ENCODE peak calls at places on chromosomes 3 and 15, in four cellular contexts. M is Peyer's patch, R is BE2C, O is neural progenitor cell. D is an unnamed sample.

GRCh38 chr3:110419096-110419495 is 652.5 kb upstream of the NECTIN3 start:
- DNase-seq in O (no peak), R (no peak), M (no peak), D (no peak)

GRCh38 chr15:63870403-63871209 is 36.9 kb upstream of the HERC1 start:
- DNase-seq in R (no peak), M (no peak), O (peak; percentile 90), D (peak; percentile 79)

GRCh38 chr15:94909510-94909909 is 678.1 kb downstream of the MCTP2 start:
- DNase-seq in R (no peak), M (no peak), O (no peak), D (no peak)

GRCh38 chr15:66046326-66046725 is 177.0 kb downstream of the RAB11A start:
- DNase-seq in O (no peak), M (no peak), R (no peak), D (no peak)

GRCh38 chr3:38149701-38150100 is 11.2 kb downstream of the MYD88 start:
- DNase-seq in O (no peak), R (no peak), M (no peak), D (no peak)

GRCh38 chr3:16841906-16842709 is 42.6 kb upstream of the PLCL2 start:
- DNase-seq in R (no peak), M (peak; percentile 66), O (no peak), D (no peak)

GRCh38 chr3:79729096-79729495 is 38.7 kb downstream of the ROBO1 start:
- DNase-seq in M (no peak), R (peak; percentile 69), O (no peak), D (peak; percentile 88)

GRCh38 chr15:92907880-92908279 is 7.8 kb downstream of the CHD2 start:
- DNase-seq in R (no peak), M (no peak), O (no peak), D (no peak)

GRCh38 chr3:73815966-73816365 is 191.2 kb upstream of the PDZRN3 start:
- DNase-seq in R (no peak), O (no peak), M (no peak), D (no peak)

GRCh38 chr3:35484939-35485605 is 154.3 kb upstream of the ARPP21 start:
- DNase-seq in O (no peak), M (no peak), R (no peak), D (no peak)

GRCh38 chr15:84946772-84947489 is 34.7 kb upstream of the PDE8A start:
- DNase-seq in M (no peak), O (no peak), R (no peak), D (no peak)

GRCh38 chr15:27089233-27089586 is 118.2 kb downstream of the GABRG3 start:
- DNase-seq in R (no peak), M (no peak), O (no peak), D (no peak)

GRCh38 chr3:127208483-127209100 is 15.7 kb downstream of the PRR23E start:
- DNase-seq in R (no peak), M (peak; percentile 28), O (no peak), D (no peak)

GRCh38 chr3:43687499-43687811 is 3.3 kb upstream of the ABHD5 start:
- DNase-seq in O (no peak), R (no peak), M (no peak), D (no peak)

GRCh38 chr3:138879541-138880380 is 45.0 kb upstream of the PIK3CB start:
- DNase-seq in M (no peak), R (no peak), O (no peak), D (no peak)

GRCh38 chr3:141248064-141248463 is 16.4 kb downstream of the PXYLP1 start:
- DNase-seq in R (no peak), O (no peak), M (no peak), D (no peak)

GRCh38 chr3:138444104-138444503 is 9.7 kb downstream of the ESYT3 start:
- DNase-seq in R (no peak), M (no peak), O (no peak), D (no peak)

GRCh38 chr3:144760831-144761230 is 789.2 kb downstream of the DIPK2A start:
- DNase-seq in R (peak; percentile 33), M (no peak), O (no peak), D (no peak)

GRCh38 chr3:147977001-147977400 is 567.8 kb downstream of the ZIC1 start:
- DNase-seq in M (no peak), O (no peak), R (no peak), D (no peak)

GRCh38 chr3:183044547-183045229 is 54.6 kb downstream of the MCCC1 start:
- DNase-seq in O (no peak), R (no peak), M (no peak), D (no peak)

GRCh38 chr3:16912400-16913263 is 27.9 kb downstream of the PLCL2 start:
- DNase-seq in R (no peak), M (no peak), O (no peak), D (no peak)

GRCh38 chr15:81497226-81497625 is 123.2 kb upstream of the TMC3 start:
- DNase-seq in O (no peak), R (no peak), M (no peak), D (no peak)

GRCh38 chr15:39358441-39359041 is 222.3 kb upstream of the THBS1 start:
- DNase-seq in O (no peak), R (no peak), M (no peak), D (no peak)

GRCh38 chr3:172550347-172550943 is 27.2 kb upstream of the TNFSF10 start:
- DNase-seq in O (no peak), M (no peak), R (no peak), D (no peak)

GRCh38 chr3:58521917-58522680 is 14.9 kb downstream of the ACOX2 start:
- DNase-seq in M (no peak), O (peak; percentile 86), R (no peak), D (no peak)

GRCh38 chr3:17013571-17013970 is 128.8 kb downstream of the PLCL2 start:
- DNase-seq in R (no peak), M (no peak), O (no peak), D (no peak)

GRCh38 chr15:90266061-90266431 is 574 bp downstream of the NGRN start:
- DNase-seq in R (peak; percentile 59), M (no peak), O (no peak), D (peak; percentile 5)

GRCh38 chr15:62821384-62822131 is 221.0 kb upstream of the TPM1 start:
- DNase-seq in O (no peak), R (no peak), M (no peak), D (no peak)

GRCh38 chr3:426056-426455 is 229.5 kb downstream of the CHL1 start:
- DNase-seq in M (no peak), O (no peak), R (no peak), D (no peak)

GRCh38 chr15:72113347-72114031 is 4.5 kb downstream of the MYO9A start:
- DNase-seq in O (no peak), R (no peak), M (no peak), D (no peak)

GRCh38 chr3:44861412-44862220 is at the start of gene TMEM42:
- DNase-seq in O (peak; percentile 93), R (peak; percentile 89), M (peak; percentile 93), D (peak; percentile 70)

GRCh38 chr3:190996376-190996775 is 133.9 kb upstream of the GMNC start:
- DNase-seq in O (no peak), M (no peak), R (no peak), D (peak; percentile 8)

GRCh38 chr15:83283813-83284562 is 476 bp downstream of the BNC1 start:
- DNase-seq in R (no peak), O (peak; percentile 57), M (no peak), D (no peak)

GRCh38 chr3:54356299-54357037 is 234.1 kb downstream of the CACNA2D3 start:
- DNase-seq in R (no peak), M (no peak), O (no peak), D (peak; percentile 18)

GRCh38 chr3:99577160-99577559 is 61.2 kb upstream of the COL8A1 start:
- DNase-seq in O (no peak), M (no peak), R (no peak), D (no peak)

GRCh38 chr3:99578339-99578970 is 59.9 kb upstream of the COL8A1 start:
- DNase-seq in R (no peak), M (no peak), O (no peak), D (peak; percentile 12)

GRCh38 chr3:99579965-99580364 is 58.4 kb upstream of the COL8A1 start:
- DNase-seq in R (no peak), O (no peak), M (no peak), D (no peak)

GRCh38 chr3:99575683-99576082 is 62.7 kb upstream of the COL8A1 start:
- DNase-seq in O (no peak), M (no peak), R (no peak), D (no peak)

DNA sequence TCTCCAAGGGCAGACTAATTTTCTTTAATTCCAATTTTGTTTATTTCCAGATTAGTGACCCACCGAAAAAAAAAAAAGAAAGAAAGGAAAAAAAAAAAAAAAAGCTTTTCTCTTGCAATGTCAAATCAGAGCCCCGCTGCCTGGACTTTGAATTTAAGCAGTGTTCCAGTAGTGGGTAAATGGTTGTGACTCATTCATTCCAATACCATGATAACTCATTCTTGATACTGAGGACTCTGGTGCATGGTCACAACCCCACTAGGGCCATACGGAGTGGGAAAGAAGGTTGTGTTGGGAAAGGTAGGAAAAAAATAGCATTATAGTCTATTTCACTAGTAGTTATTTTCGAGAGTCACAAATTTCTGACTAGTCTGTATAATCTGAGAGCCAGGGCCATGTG is 59.1 kb upstream of the COL8A1 start:
- DNase-seq in O (no peak), R (no peak), M (no peak), D (peak; percentile 58)
- H3K4me3 ChIP-seq in O (no peak overlapping the region), R (no peak overlapping the region), M (no peak overlapping the region), D (no peak overlapping the region)

GRCh38 chr3:14862661-14863230 is 44.0 kb downstream of the FGD5 start:
- DNase-seq in O (no peak), R (no peak), M (no peak), D (no peak)

GRCh38 chr3:14864131-14864530 is 45.4 kb downstream of the FGD5 start:
- DNase-seq in M (no peak), R (no peak), O (no peak), D (no peak)

GRCh38 chr3:14862303-14862660 is 43.5 kb downstream of the FGD5 start:
- DNase-seq in O (no peak), R (no peak), M (no peak), D (no peak)

GRCh38 chr3:14861451-14862302 is 42.9 kb downstream of the FGD5 start:
- DNase-seq in O (no peak), R (no peak), M (no peak), D (no peak)

GRCh38 chr3:14863324-14864100 is 44.8 kb downstream of the FGD5 start:
- DNase-seq in O (peak; percentile 66), R (no peak), M (no peak), D (no peak)
- TF ChIP-seq CTCF in O (peak; percentile 62), R (peak; percentile 32), M (no peak), D (peak; percentile 34)

GRCh38 chr3:11844891-11845290 is 1.8 kb downstream of the TAMM41 start:
- DNase-seq in O (no peak), R (no peak), M (no peak), D (no peak)
- H3K4me3 ChIP-seq in O (no peak overlapping the region), R (no peak overlapping the region), M (no peak overlapping the region), D (no peak overlapping the region)

DNA sequence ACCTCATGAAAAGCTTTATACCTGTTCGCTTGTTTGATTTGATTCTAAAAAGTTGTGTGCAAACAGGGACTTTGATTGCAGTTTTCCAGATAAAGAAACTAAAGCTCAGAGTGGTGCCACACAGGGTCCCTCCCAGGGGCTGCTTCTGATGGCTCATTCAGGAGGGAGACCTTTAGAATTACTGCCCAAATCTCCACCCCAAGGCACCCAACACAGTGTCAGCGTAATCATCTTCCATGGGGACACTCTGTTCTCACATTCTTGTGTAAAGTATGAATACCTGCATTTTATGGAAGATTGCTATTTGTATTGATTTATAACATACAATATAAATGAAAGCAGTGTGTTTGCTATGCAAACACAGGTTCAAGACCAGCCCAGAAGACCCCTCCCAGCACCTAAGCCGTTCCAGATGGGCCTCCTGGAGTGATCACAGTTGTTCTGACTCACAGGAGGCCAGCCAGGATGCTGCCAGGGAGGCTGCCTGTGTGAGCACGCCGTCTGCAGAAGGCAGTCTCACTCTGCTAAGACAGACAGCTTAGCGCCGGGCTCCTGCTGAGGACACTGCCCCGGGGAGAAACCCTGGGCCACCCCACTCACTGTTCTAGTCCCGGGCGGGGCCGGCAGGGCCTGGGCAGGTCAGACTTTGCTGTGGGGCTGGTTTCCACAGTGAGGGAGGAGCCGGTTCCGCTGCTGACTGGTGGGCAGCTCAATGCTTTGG is 185.6 kb downstream of the FAM43A start:
- DNase-seq in R (peak; percentile 68), M (peak; percentile 90), O (peak; percentile 49), D (peak; percentile 39)
- TF ChIP-seq CTCF in R (no peak), M (no peak), O (no peak), D (no peak)

D was measured in astrocyte of the cerebellum.